ENCODE peak calls at places on chromosomes 12 and 14, in six cellular contexts. One of them, this sample, is unnamed.

GRCh38 chr12:117189725-117190209 is 503 bp downstream of the FBXO21 start:
- DNase-seq in stomach: peak; percentile 31
- DNase-seq in esophagus muscularis mucosa: no peak
- DNase-seq in ovary: peak; percentile 33
- DNase-seq in A549: peak; percentile 41
- DNase-seq in transverse colon: peak; percentile 26
- DNase-seq in this sample: no peak

GRCh38 chr14:77303417-77304156 is 17.1 kb downstream of the POMT2 start:
- DNase-seq in A549: peak; percentile 93
- DNase-seq in transverse colon: no peak
- DNase-seq in stomach: no peak
- DNase-seq in ovary: no peak
- DNase-seq in esophagus muscularis mucosa: no peak
- DNase-seq in this sample: no peak

GRCh38 chr14:33799705-33800269 is 151.1 kb downstream of the EGLN3 start:
- DNase-seq in A549: no peak
- DNase-seq in stomach: no peak
- DNase-seq in esophagus muscularis mucosa: no peak
- DNase-seq in ovary: no peak
- DNase-seq in transverse colon: no peak
- DNase-seq in this sample: peak; percentile 85

GRCh38 chr12:114686421-114687268 is 2.7 kb upstream of the TBX3 start:
- DNase-seq in transverse colon: no peak
- DNase-seq in A549: no peak
- DNase-seq in esophagus muscularis mucosa: no peak
- DNase-seq in ovary: no peak
- DNase-seq in stomach: no peak
- DNase-seq in this sample: no peak

GRCh38 chr14:101175731-101176534 is 272.4 kb upstream of the RTL1 start:
- DNase-seq in esophagus muscularis mucosa: peak; percentile 89
- DNase-seq in A549: no peak
- DNase-seq in ovary: peak; percentile 9
- DNase-seq in transverse colon: no peak
- DNase-seq in stomach: no peak
- DNase-seq in this sample: no peak

GRCh38 chr14:68548194-68549056 is 244.4 kb downstream of the ZFP36L1 start:
- DNase-seq in A549: peak; percentile 89
- DNase-seq in stomach: peak; percentile 48
- DNase-seq in esophagus muscularis mucosa: peak; percentile 94
- DNase-seq in transverse colon: peak; percentile 78
- DNase-seq in ovary: peak; percentile 96
- DNase-seq in this sample: no peak

GRCh38 chr12:93944196-93944595 is 204.2 kb upstream of the PLXNC1 start:
- DNase-seq in esophagus muscularis mucosa: no peak
- DNase-seq in transverse colon: no peak
- DNase-seq in ovary: no peak
- DNase-seq in A549: no peak
- DNase-seq in stomach: no peak
- DNase-seq in this sample: no peak

GRCh38 chr12:79250186-79250585 is 385.6 kb downstream of the SYT1 start:
- DNase-seq in A549: no peak
- DNase-seq in esophagus muscularis mucosa: no peak
- DNase-seq in transverse colon: no peak
- DNase-seq in stomach: no peak
- DNase-seq in ovary: no peak
- DNase-seq in this sample: no peak

GRCh38 chr12:125312471-125312870 is 247.2 kb downstream of the AACS start:
- DNase-seq in stomach: no peak
- DNase-seq in transverse colon: no peak
- DNase-seq in ovary: no peak
- DNase-seq in esophagus muscularis mucosa: no peak
- DNase-seq in A549: no peak
- DNase-seq in this sample: no peak
- TF ChIP-seq EP300 in stomach: no peak
- TF ChIP-seq EP300 in transverse colon: no peak
- TF ChIP-seq EP300 in ovary: no peak
- TF ChIP-seq EP300 in esophagus muscularis mucosa: no peak
- TF ChIP-seq EP300 in A549: no peak
- TF ChIP-seq EP300 in this sample: no peak

DNA sequence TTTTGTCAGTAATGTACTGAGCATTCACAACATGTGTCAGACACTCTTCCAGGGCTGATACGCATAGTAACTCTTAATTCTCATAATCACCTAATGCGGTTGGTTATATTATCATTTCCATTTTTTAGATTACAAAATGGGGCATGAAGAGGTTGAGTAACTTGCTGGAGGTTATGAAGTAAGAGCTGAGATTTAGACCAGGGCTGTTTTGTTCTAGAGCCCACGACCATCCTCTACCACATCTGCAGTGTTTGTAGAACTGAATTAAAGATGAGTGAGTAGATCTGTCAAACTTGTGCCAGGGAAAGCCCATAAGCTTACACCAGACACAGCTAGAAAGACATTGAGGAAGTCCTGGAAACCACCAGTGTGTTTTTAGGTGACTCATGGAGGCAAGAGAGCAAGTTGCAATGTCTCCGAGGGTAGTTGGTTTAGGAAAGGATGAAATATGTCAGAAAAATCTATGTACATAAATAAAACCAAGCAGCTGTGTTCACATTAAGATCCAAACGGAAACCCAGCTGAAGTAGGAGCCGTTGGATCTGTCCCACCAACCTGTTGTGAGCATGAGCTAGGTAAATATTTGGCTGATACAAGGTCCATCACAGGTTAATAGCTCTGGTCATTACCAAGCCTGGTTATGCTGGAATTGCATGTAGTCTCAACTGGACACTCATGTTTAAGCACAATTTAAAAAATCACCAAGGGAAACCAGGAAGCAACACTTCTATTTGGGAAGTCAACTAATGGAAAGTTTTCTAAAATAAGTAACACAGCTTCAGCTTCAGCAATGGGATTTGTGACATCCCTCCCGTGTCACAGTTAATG is 49.9 kb upstream of the PLEKHG3 start:
- DNase-seq in stomach: no peak
- DNase-seq in A549: peak; percentile 78
- DNase-seq in ovary: no peak
- DNase-seq in esophagus muscularis mucosa: no peak
- DNase-seq in transverse colon: no peak
- DNase-seq in this sample: no peak
- TF ChIP-seq POLR2A in stomach: no peak
- TF ChIP-seq POLR2A in A549: no peak
- TF ChIP-seq POLR2A in ovary: no peak
- TF ChIP-seq POLR2A in esophagus muscularis mucosa: no peak
- TF ChIP-seq POLR2A in transverse colon: no peak
- TF ChIP-seq POLR2A in this sample: no peak

GRCh38 chr12:12511895-12512674 is 50.6 kb downstream of the DUSP16 start:
- DNase-seq in stomach: no peak
- DNase-seq in A549: no peak
- DNase-seq in transverse colon: no peak
- DNase-seq in esophagus muscularis mucosa: no peak
- DNase-seq in ovary: no peak
- DNase-seq in this sample: no peak
- TF ChIP-seq EP300 in stomach: no peak
- TF ChIP-seq EP300 in A549: no peak
- TF ChIP-seq EP300 in transverse colon: no peak
- TF ChIP-seq EP300 in esophagus muscularis mucosa: no peak
- TF ChIP-seq EP300 in ovary: no peak
- TF ChIP-seq EP300 in this sample: no peak

DNA sequence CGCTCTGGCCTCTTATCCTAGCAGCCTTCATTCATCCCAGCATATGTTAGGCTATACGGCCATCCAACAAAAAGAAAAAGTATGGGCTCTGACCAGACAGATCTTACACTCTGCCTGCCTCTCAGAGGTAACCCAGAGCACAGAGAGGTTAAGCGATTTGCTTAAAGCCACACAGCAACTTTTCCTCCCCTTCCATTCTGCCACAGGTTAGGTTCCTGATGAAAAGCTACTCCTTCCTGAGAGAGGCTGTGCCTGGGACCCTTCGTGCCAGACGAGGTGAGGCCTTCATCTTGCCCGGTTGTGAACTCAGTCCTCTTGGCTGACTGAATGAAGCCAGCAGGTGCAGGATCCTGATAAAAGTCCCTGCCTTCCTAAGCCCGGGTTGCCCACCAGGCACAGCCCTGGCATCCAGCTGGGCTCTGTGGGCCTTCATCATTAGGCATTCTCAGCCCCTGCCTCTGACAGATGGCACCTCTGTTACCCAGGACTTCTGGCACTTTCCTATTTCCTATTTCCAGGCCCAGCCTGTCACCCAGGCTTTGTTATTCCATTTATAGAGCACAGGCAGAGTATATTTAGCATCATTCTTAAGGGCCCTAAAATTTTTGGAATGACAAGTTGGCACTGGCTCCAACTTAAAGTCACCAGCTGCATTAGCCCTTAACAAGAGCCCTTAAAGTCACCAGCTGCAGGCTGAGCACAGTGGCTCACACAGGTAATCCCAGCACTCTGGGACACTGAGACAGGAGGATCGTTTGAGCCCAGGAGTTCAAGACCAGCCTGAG is 12.8 kb downstream of the SOAT2 start:
- DNase-seq in A549: no peak
- DNase-seq in ovary: no peak
- DNase-seq in stomach: no peak
- DNase-seq in esophagus muscularis mucosa: no peak
- DNase-seq in transverse colon: no peak
- DNase-seq in this sample: no peak
- TF ChIP-seq POLR2A in A549: no peak
- TF ChIP-seq POLR2A in ovary: no peak
- TF ChIP-seq POLR2A in stomach: no peak
- TF ChIP-seq POLR2A in esophagus muscularis mucosa: no peak
- TF ChIP-seq POLR2A in transverse colon: no peak
- TF ChIP-seq POLR2A in this sample: no peak

GRCh38 chr14:96799489-96800056 is 2.4 kb downstream of the VRK1 start:
- DNase-seq in A549: no peak
- DNase-seq in stomach: no peak
- DNase-seq in esophagus muscularis mucosa: no peak
- DNase-seq in transverse colon: no peak
- DNase-seq in ovary: no peak
- DNase-seq in this sample: no peak
- TF ChIP-seq EP300 in A549: no peak
- TF ChIP-seq EP300 in stomach: no peak
- TF ChIP-seq EP300 in esophagus muscularis mucosa: no peak
- TF ChIP-seq EP300 in transverse colon: no peak
- TF ChIP-seq EP300 in ovary: no peak
- TF ChIP-seq EP300 in this sample: no peak

DNA sequence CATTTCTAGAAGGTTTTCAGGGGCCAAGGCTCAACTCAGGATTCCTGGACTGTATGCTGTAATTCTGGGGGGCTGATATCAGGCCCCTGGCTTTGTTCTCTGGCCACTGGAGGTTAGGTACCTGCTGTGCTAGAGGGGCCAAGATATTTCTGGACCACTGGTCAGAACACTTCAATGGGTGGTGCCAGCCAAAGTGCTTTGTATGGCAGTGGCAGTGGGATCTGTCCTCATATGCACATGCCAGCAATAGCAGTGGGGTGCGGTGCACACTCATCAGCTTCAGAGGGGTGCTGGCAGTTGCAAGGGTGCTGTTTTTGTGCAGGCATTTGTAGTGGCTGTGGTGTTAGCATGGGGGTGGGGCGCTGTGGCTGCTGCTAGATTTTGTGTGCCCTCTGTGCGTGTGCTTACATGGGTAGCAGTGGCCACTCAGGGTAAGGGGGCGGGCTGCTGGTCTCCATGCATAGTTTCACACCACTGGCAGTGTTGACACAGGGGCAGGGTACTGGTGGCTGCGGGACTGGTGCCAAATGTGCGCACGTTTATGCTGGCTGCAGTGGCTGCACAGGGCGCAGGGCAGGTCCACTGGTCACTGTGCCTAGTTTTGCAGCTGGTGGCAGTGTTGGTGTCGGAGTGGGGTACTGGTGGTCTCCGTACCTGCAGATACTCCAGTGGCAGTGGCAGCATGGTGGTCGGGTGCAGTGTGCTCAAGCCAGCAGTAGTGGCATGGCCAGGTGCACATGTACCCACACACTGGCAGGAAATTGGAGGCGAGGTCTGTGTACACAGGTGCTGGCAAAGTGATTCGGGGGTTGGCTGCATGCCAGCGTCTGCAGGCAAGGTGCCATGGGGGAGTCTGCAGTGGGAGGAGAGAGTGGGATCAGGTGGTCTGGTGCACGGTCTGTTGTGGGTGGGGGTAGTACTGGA is 12.6 kb downstream of the NOPCHAP1 start:
- DNase-seq in transverse colon: peak; percentile 77
- DNase-seq in esophagus muscularis mucosa: no peak
- DNase-seq in A549: no peak
- DNase-seq in stomach: peak; percentile 78
- DNase-seq in ovary: no peak
- DNase-seq in this sample: no peak
- TF ChIP-seq POLR2A in transverse colon: no peak
- TF ChIP-seq POLR2A in esophagus muscularis mucosa: no peak
- TF ChIP-seq POLR2A in A549: no peak
- TF ChIP-seq POLR2A in stomach: no peak
- TF ChIP-seq POLR2A in ovary: no peak
- TF ChIP-seq POLR2A in this sample: no peak

This sample was measured in upper lobe of left lung.